ENCODE peak calls at places on chromosome 21, in seven cellular contexts. J is esophagus squamous epithelium, T is PC-9, Q is hepatocyte, K is A673, E is cardiac muscle cell, D is fibroblast of the aortic adventitia. G is an unnamed sample.
A peak's percentile ranks its signal among the peaks of the same experiment; 100 is the strongest.

GRCh38 chr21:36753556-36753955 is 54.6 kb downstream of the SIM2 start:
- DNase-seq in E (no peak), J (no peak), D (peak; percentile 44), Q (no peak), T (no peak), K (no peak), G (peak; percentile 44)

GRCh38 chr21:33035147-33035546 is 9.4 kb downstream of the OLIG2 start:
- DNase-seq in K (no peak), T (no peak), Q (no peak), J (no peak), D (no peak), E (no peak), G (no peak)

GRCh38 chr21:32306021-32306780 is 7.5 kb downstream of the MRAP start:
- DNase-seq in E (peak; percentile 43), Q (no peak), K (no peak), T (no peak), D (no peak), J (no peak), G (peak; percentile 13)

GRCh38 chr21:9753943-9754342 is 767.4 kb upstream of the TPTE start:
- DNase-seq in E (no peak), K (no peak), J (no peak), T (no peak), D (no peak), Q (no peak), G (no peak)

GRCh38 chr21:35611752-35612151 is 448.6 kb downstream of the SETD4 start:
- DNase-seq in K (no peak), E (no peak), Q (no peak), D (peak; percentile 52), J (no peak), T (no peak), G (no peak)

GRCh38 chr21:33132054-33132453 is 62.1 kb downstream of the OLIG1 start:
- DNase-seq in D (no peak), K (no peak), E (no peak), T (no peak), Q (no peak), J (no peak), G (no peak)

GRCh38 chr21:32308696-32309095 is 10.0 kb downstream of the MRAP start:
- DNase-seq in D (no peak), T (no peak), K (no peak), Q (no peak), J (no peak), E (no peak), G (no peak)

GRCh38 chr21:25791321-25791720 is 56.5 kb downstream of the GABPA start:
- DNase-seq in E (no peak), K (peak; percentile 37), T (no peak), J (no peak), D (no peak), Q (no peak), G (no peak)

GRCh38 chr21:33884361-33885157 is 31.0 kb downstream of the ATP5PO start:
- DNase-seq in K (no peak), T (no peak), E (no peak), J (no peak), Q (no peak), D (peak; percentile 92), G (no peak)

GRCh38 chr21:35222021-35222420 is 172.9 kb upstream of the RUNX1 start:
- DNase-seq in D (no peak), J (no peak), T (no peak), Q (no peak), K (no peak), E (peak; percentile 19), G (no peak)

GRCh38 chr21:43827015-43827611 is 37.7 kb downstream of the RRP1 start:
- DNase-seq in D (peak; percentile 65), E (no peak), Q (peak; percentile 8), K (peak; percentile 73), J (no peak), T (peak; percentile 35), G (peak; percentile 49)

GRCh38 chr21:43825610-43825935 is 36.2 kb downstream of the RRP1 start:
- DNase-seq in E (no peak), Q (no peak), J (no peak), T (no peak), D (no peak), K (no peak), G (no peak)

GRCh38 chr21:43826623-43826974 is 37.2 kb downstream of the RRP1 start:
- DNase-seq in J (no peak), T (no peak), D (no peak), Q (peak; percentile 8), K (no peak), E (no peak), G (no peak)

GRCh38 chr21:43824883-43825609 is 35.7 kb downstream of the RRP1 start:
- DNase-seq in D (no peak), K (no peak), E (no peak), T (no peak), Q (no peak), J (no peak), G (no peak)

DNA sequence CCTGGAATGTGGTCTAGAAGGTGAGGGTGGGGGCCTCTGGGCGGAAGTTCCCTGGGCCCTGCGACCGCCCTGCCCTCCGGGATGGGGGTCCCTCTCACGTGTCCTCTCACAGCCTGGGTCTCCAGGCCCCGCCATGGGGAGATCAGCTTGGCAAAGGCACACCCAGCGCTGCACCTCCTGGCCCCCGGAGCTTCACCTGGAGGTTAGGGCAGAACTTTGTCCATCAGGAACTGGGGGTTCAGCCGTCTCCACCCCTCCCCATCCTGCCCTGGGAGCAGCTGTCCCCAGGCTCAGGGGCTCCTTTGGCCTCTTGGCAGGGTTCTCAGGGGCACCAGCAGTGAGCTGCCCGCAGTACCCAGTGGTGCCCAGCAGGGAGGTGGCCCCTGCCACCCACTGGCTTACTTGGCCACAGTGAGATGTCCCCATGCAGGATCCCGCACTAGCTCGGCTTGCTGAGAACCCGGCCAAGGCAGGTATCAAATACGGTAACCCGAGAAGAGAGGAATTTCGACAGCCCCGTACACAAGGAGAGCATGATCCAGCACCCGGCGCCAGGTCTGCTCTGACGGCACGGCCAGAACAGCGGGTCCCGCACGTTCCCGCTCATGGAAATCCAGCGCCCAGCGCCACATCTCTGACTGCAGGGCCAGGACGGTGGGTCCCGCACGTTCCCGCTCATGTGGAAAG is 36.7 kb downstream of the RRP1 start:
- DNase-seq in J (no peak), Q (no peak), T (peak; percentile 22), K (no peak), D (no peak), E (peak; percentile 28), G (no peak)
- TF ChIP-seq CTCF in J (no peak), Q (no peak), T (peak; percentile 41), K (peak; percentile 19), D (peak; percentile 23), E (peak; percentile 26), G (no peak)

GRCh38 chr21:42107881-42108553 is 36.9 kb downstream of the UMODL1 start:
- DNase-seq in J (no peak), T (peak; percentile 65), Q (peak; percentile 88), D (peak; percentile 43), K (peak; percentile 61), E (peak; percentile 79), G (no peak)
- H3K4me3 ChIP-seq in J (no peak overlapping the region), T (no peak overlapping the region), Q (no peak overlapping the region), D (no peak overlapping the region), K (no peak overlapping the region), E (no peak overlapping the region), G (no peak overlapping the region)

GRCh38 chr21:44349847-44350772 is 3.3 kb upstream of the TRPM2 start:
- DNase-seq in E (no peak), D (no peak), K (no peak), J (no peak), Q (no peak), T (no peak), G (no peak)
- TF ChIP-seq CTCF in E (no peak), D (no peak), K (no peak), J (no peak), Q (no peak), T (no peak), G (no peak)

GRCh38 chr21:42406201-42406601 is 2.5 kb downstream of the UBASH3A start:
- DNase-seq in K (no peak), D (no peak), T (no peak), J (no peak), Q (no peak), E (no peak), G (no peak)
- H3K4me3 ChIP-seq in K (no peak overlapping the region), D (no peak overlapping the region), T (no peak overlapping the region), J (peak overlapping the region; percentile 17), Q (no peak overlapping the region), E (no peak overlapping the region), G (no peak overlapping the region)

GRCh38 chr21:22438428-22439086 is 1440.3 kb downstream of the NCAM2 start:
- DNase-seq in K (no peak), D (no peak), Q (no peak), E (no peak), J (no peak), T (no peak), G (no peak)
- TF ChIP-seq CTCF in K (no peak), D (no peak), Q (no peak), E (no peak), J (no peak), T (no peak), G (no peak)

GRCh38 chr21:16535100-16535418 is 805.3 kb downstream of the USP25 start:
- DNase-seq in Q (no peak), D (peak; percentile 96), E (no peak), T (peak; percentile 5), J (no peak), K (peak; percentile 48), G (peak; percentile 87)

GRCh38 chr21:16533692-16534407 is 804.1 kb downstream of the USP25 start:
- DNase-seq in J (no peak), E (no peak), Q (no peak), T (no peak), D (no peak), K (no peak), G (peak; percentile 30)

GRCh38 chr21:16532841-16533240 is 803.1 kb downstream of the USP25 start:
- DNase-seq in D (peak; percentile 74), T (no peak), Q (no peak), J (no peak), K (no peak), E (no peak), G (peak; percentile 70)

GRCh38 chr21:16536661-16537359 is 807.0 kb downstream of the USP25 start:
- DNase-seq in D (peak; percentile 76), J (no peak), E (no peak), K (peak; percentile 20), T (no peak), Q (no peak), G (no peak)

DNA sequence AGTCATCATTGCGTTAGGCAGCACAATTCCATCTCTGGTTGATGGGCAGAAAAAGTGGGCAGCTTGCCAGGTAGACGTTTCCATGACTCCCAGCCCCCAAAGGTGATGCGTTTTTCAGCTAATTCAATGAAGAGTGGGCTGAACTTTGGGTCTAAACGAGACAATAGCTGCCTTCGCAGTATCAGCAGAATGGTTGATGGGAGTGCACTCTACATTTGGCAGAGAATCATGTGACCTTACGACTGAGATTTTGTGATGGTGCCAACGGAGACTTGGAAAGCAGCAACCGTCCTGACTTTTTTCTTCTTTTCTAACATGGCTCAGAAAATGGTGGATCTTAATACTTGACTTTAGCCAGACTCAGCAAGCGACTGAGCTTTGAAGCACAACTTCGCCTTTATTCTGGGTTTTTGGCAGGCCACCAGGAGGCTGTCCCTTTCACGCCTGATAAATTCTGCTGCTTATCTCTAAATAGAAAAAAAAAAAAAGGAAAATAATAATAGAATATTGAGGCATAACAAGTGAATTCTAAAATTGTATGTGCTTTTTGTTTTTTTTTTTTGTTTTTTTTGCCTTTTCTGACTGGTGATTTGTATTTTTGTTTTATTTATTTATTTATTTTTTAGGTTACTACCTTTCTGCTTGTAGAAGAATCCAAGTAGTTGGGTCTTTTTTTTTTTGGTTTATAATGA is 804.8 kb downstream of the USP25 start:
- DNase-seq in E (peak; percentile 19), T (peak; percentile 1), Q (peak; percentile 14), J (no peak), D (peak; percentile 98), K (peak; percentile 9), G (peak; percentile 67)
- H3K4me3 ChIP-seq in E (no peak overlapping the region), T (no peak overlapping the region), Q (no peak overlapping the region), J (peak overlapping the region; percentile 49), D (peak overlapping the region; percentile 60), K (peak overlapping the region; percentile 53), G (peak overlapping the region; percentile 70)

G was measured in foreskin fibroblast.